ENCODE peak calls at places on chromosomes 7 and 10, in eight cellular contexts. W is transverse colon, Z is suprapubic skin, F is H1, S is upper lobe of left lung, H is esophagus muscularis mucosa, B is stomach, C is SK-N-MC. I is an unnamed sample. For H3K36me3, the result is how much of the 10 kb centered on the place peaks cover.

GRCh38 chr7:7352845-7353244 is 170.5 kb downstream of the C1GALT1 start:
- DNase-seq in B (no peak), C (no peak), H (no peak), S (no peak), F (peak), W (no peak), Z (no peak), I (no peak)

GRCh38 chr7:75842836-75843446 is 29.3 kb upstream of the CCL24 start:
- DNase-seq in Z (no peak), S (peak), H (no peak), F (no peak), W (no peak), C (peak), B (peak), I (no peak)

GRCh38 chr7:111137296-111138195 is 46.6 kb downstream of the LRRN3 start:
- DNase-seq in B (no peak), Z (no peak), S (peak), H (no peak), C (no peak), W (no peak), F (no peak), I (no peak)

GRCh38 chr10:35739998-35740397 is 97.9 kb upstream of the FZD8 start:
- DNase-seq in Z (no peak), H (peak), C (no peak), B (no peak), S (no peak), F (no peak), W (no peak), I (no peak)

GRCh38 chr7:84389242-84389641 is 194.7 kb upstream of the SEMA3A start:
- DNase-seq in Z (no peak), F (no peak), C (no peak), S (no peak), B (no peak), W (no peak), H (no peak), I (no peak)

GRCh38 chr7:38862666-38863065 is 46.3 kb downstream of the VPS41 start:
- DNase-seq in W (no peak), C (no peak), F (no peak), S (no peak), H (no peak), B (no peak), Z (no peak), I (no peak)

GRCh38 chr10:132606536-132607316 is 69.1 kb downstream of the INPP5A start:
- DNase-seq in C (no peak), S (peak), B (peak), H (no peak), W (no peak), F (no peak), Z (peak), I (no peak)

GRCh38 chr10:73894245-73894971 is 16.5 kb upstream of the PLAU start:
- DNase-seq in C (no peak), S (no peak), H (no peak), B (no peak), Z (no peak), F (no peak), W (no peak), I (no peak)

GRCh38 chr7:131625817-131626372 is 69.5 kb upstream of the PODXL start:
- DNase-seq in B (no peak), W (no peak), Z (no peak), S (peak), H (no peak), C (no peak), F (peak), I (no peak)

GRCh38 chr10:94006591-94007550 is 13.1 kb downstream of the PLCE1 start:
- DNase-seq in B (peak), W (peak), F (no peak), S (peak), H (no peak), Z (no peak), C (no peak), I (no peak)

GRCh38 chr10:37703833-37704382 is 153.5 kb downstream of the ZNF248 start:
- DNase-seq in C (no peak), Z (no peak), F (no peak), S (no peak), B (no peak), H (no peak), W (no peak), I (no peak)

DNA sequence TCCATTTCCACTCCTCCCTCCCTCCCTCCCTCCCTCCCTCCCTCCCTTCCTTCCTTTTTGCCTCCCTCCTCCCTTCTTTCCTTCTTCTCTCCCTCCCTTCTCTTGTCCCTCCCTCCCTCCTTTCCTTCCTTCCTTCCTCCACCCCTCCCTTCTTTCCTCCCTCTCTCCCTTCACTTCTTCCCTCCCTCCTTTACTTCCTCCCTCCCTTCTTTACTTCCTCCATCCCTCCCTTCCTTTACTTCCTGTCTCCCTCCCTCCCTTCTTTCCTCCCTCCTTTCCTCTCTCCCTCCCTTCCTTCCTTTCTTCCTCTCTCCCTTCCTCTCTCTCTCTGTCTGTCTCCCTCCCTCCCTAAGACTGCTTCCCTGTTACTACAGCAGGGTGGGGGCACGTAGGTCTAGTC is 598.6 kb upstream of the FOXK1 start:
- DNase-seq in B (no peak), S (no peak), C (no peak), F (no peak), W (no peak), Z (no peak), H (no peak), I (no peak)
- H3K36me3 ChIP-seq in B (under half), S (under half), C (under half), F (under half), W (under half), Z (under half), H (under half), I (under half)

GRCh38 chr10:97600616-97601015 is 11.1 kb downstream of the C10orf62 start:
- DNase-seq in C (no peak), W (no peak), Z (no peak), H (no peak), S (no peak), B (no peak), F (no peak), I (no peak)
- H3K27ac ChIP-seq in C (no peak), W (no peak), Z (no peak), H (no peak), S (no peak), B (no peak), F (no peak), I (no peak)

GRCh38 chr10:79067241-79068202 is 1.2 kb upstream of the ZMIZ1 start:
- DNase-seq in B (peak), H (peak), C (no peak), F (peak), S (peak), W (peak), Z (peak), I (peak)
- TF ChIP-seq POLR2AphosphoS5 in B (peak), H (peak), C (no peak), F (no peak), S (no peak), W (no peak), Z (no peak), I (peak)

GRCh38 chr7:27873981-27874957 is 134.3 kb downstream of the TAX1BP1 start:
- DNase-seq in B (peak), S (peak), C (no peak), W (peak), F (no peak), H (no peak), Z (no peak), I (peak)
- H3K36me3 ChIP-seq in B (under half), S (under half), C (under half), W (under half), F (under half), H (under half), Z (under half), I (under half)

GRCh38 chr10:129966370-129966769 is 2.3 kb upstream of the EBF3 start:
- DNase-seq in C (no peak), S (no peak), F (no peak), W (no peak), B (no peak), H (no peak), Z (no peak), I (no peak)

GRCh38 chr10:129963831-129964501 is at the start of gene EBF3:
- DNase-seq in B (peak), H (no peak), C (no peak), S (no peak), F (peak), Z (peak), W (peak), I (no peak)

GRCh38 chr10:129965418-129965793 is 1.3 kb upstream of the EBF3 start:
- DNase-seq in S (no peak), F (no peak), B (no peak), H (no peak), C (no peak), Z (no peak), W (no peak), I (no peak)

GRCh38 chr10:129965940-129966339 is 1.9 kb upstream of the EBF3 start:
- DNase-seq in C (no peak), F (no peak), B (no peak), H (no peak), Z (no peak), S (no peak), W (no peak), I (no peak)

DNA sequence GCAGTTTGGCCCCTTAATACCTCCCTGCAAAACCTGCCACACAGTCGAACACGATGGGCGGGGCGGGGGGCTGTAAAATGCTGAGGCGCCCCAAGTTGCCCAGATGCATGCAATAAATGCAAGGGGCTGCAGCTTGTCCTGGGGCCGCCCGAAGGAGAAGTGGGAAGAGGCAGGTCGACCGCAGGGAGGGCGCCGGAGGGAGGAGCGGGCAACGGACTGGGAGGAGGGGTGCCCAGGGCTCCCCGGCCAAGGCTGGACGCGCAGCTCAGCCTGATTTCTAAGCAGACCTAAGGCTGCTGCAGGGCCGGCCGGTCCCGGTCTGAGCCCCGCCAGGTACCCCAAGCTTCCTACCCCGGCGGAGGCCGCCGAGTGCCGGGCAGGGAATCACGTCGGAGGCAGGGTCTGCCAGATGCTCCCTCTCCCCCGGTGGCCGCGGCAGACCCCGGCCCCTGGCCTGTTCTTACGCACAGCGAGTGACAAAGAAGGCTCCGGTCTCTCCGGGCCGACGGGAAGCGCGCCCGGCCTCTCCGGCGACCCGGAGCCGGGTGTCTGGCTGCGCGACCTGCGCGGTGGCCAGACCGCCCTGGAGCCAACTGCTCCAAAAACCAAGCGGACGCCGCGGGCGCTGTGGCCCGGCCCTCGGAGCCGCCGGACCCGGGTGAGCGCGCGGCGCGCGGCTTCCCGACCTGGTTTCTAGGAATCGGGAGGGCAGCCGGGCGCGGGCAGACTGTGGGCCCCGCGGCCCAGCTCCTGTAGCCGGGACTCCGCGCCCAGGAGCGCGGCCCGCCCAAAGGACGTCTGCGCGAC is 740 bp upstream of the EBF3 start:
- DNase-seq in Z (no peak), B (no peak), F (peak), S (no peak), W (no peak), H (no peak), C (no peak), I (no peak)
- H3K27ac ChIP-seq in Z (peak), B (peak), F (no peak), S (no peak), W (no peak), H (peak), C (no peak), I (peak)

GRCh38 chr10:7788640-7789335 is 811 bp downstream of the ATP5F1C start:
- DNase-seq in Z (no peak), B (no peak), F (no peak), W (no peak), S (peak), C (no peak), H (no peak), I (no peak)
- TF ChIP-seq POLR2AphosphoS5 in Z (no peak), B (no peak), F (no peak), W (no peak), S (no peak), C (no peak), H (no peak), I (no peak)

DNA sequence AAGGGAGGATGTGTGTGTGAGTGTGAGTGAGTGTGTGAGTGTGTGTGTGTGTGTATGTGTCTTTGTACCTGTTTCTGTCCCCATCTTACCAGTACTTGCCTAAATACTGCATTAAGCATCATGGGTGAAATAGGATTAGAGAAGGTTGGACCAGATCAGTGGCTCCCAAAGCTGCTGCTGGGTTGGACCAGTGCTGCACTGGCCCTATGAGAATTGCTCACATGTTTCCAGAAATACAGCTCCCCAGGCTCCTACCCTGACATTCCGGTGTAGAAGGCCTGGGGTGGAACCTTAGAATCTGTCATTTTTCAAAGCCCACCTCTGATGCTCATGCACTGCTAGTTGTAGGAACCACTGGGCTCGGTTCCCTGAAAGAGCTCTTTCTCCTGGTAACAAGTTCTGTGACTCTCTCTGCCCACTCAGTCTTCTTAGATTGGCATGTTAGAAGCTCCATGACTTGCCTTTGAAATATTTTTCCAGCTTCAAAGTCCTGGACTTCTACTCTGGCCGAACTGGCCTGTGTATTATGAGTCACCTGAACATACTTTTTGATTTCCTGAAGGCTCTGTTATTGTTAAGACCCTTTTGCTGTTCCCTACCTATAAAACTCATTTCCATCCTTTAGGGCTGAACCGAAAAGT is 224.7 kb downstream of the CUX1 start:
- DNase-seq in B (no peak), C (no peak), Z (no peak), W (no peak), F (no peak), S (no peak), H (no peak), I (no peak)
- H3K36me3 ChIP-seq in B (under half), C (under half), Z (under half), W (under half), F (under half), S (under half), H (under half), I (under half)

I was measured in breast epithelium.